ENCODE peak calls at places on chromosomes 5 and 9, in four cellular contexts. S, M, Q and J are unnamed samples.

GRCh38 chr9:13264788-13265187 is 14.7 kb downstream of the MPDZ start:
- DNase-seq in Q (no peak), S (no peak), M (no peak), J (no peak)

GRCh38 chr5:5643481-5643880 is 221.0 kb downstream of the ICE1 start:
- DNase-seq in S (no peak), M (no peak), Q (no peak), J (no peak)

GRCh38 chr5:177427919-177428573 is 1.6 kb downstream of the GRK6 start:
- DNase-seq in M (no peak), S (no peak), Q (no peak), J (no peak)

GRCh38 chr5:150487199-150488061 is 20.5 kb upstream of the NDST1 start:
- DNase-seq in S (peak), M (no peak), Q (peak), J (no peak)

GRCh38 chr5:84343171-84343570 is 41.5 kb downstream of the EDIL3 start:
- DNase-seq in S (no peak), M (no peak), Q (no peak), J (no peak)

GRCh38 chr5:38316544-38317224 is 58.3 kb downstream of the EGFLAM start:
- DNase-seq in S (peak), Q (peak), M (peak), J (no peak)

GRCh38 chr9:93266521-93267001 is 82.6 kb downstream of the WNK2 start:
- DNase-seq in M (peak), S (no peak), Q (no peak), J (no peak)

GRCh38 chr5:180099733-180100611 is 28.4 kb upstream of the RNF130 start:
- DNase-seq in S (no peak), Q (no peak), M (no peak), J (no peak)

GRCh38 chr5:219492-219891 is 1.4 kb downstream of the SDHA start:
- DNase-seq in Q (peak), S (no peak), M (no peak), J (no peak)

GRCh38 chr5:40879163-40879942 is 29.9 kb upstream of the C7 start:
- DNase-seq in M (no peak), Q (peak), S (no peak), J (no peak)

GRCh38 chr5:95617057-95617456 is 2.8 kb upstream of the GPR150 start:
- DNase-seq in S (no peak), M (no peak), Q (peak), J (no peak)

GRCh38 chr9:100473271-100474081 is 527 bp downstream of the TMEFF1 start:
- DNase-seq in S (no peak), M (peak), Q (peak), J (no peak)

GRCh38 chr5:72622152-72622760 is 115.0 kb upstream of the ZNF366 start:
- DNase-seq in M (no peak), Q (no peak), S (no peak), J (no peak)

GRCh38 chr5:87729786-87730185 is 317.1 kb upstream of the CCNH start:
- DNase-seq in Q (no peak), S (no peak), M (no peak), J (no peak)

GRCh38 chr9:126450537-126451205 is 124.0 kb downstream of the MVB12B start:
- DNase-seq in Q (no peak), S (no peak), M (no peak), J (no peak)

GRCh38 chr5:105630803-105631202 is 2039.9 kb downstream of the EFNA5 start:
- DNase-seq in M (no peak), Q (no peak), S (no peak), J (no peak)

GRCh38 chr9:125246261-125246667 is 5.1 kb upstream of the HSPA5 start:
- DNase-seq in M (no peak), S (no peak), Q (no peak), J (no peak)

GRCh38 chr5:116084231-116084630 is 594 bp upstream of the COMMD10 start:
- DNase-seq in Q (peak), S (peak), M (peak), J (no peak)

GRCh38 chr5:39578887-39579497 is 154.2 kb upstream of the DAB2 start:
- DNase-seq in S (no peak), M (no peak), Q (peak), J (no peak)

GRCh38 chr9:36988848-36989247 is 45.2 kb downstream of the PAX5 start:
- DNase-seq in Q (no peak), M (no peak), S (no peak), J (no peak)

GRCh38 chr9:31753756-31754155 is 630.7 kb upstream of the ACO1 start:
- DNase-seq in M (no peak), Q (no peak), S (no peak), J (no peak)

GRCh38 chr5:103973669-103974068 is 411.1 kb upstream of the NUDT12 start:
- DNase-seq in Q (no peak), M (no peak), S (no peak), J (no peak)

GRCh38 chr9:19113964-19114679 is 11.4 kb upstream of the HAUS6 start:
- DNase-seq in Q (no peak), S (no peak), M (no peak), J (no peak)
- H3K27ac ChIP-seq in Q (no peak), S (no peak), M (peak), J (no peak)

GRCh38 chr5:27241564-27242257 is 203.3 kb upstream of the CDH9 start:
- DNase-seq in M (no peak), Q (peak), S (no peak), J (no peak)

GRCh38 chr5:27240791-27241190 is 202.4 kb upstream of the CDH9 start:
- DNase-seq in Q (no peak), S (no peak), M (no peak), J (no peak)

GRCh38 chr5:27242258-27242626 is 203.9 kb upstream of the CDH9 start:
- DNase-seq in S (no peak), M (no peak), Q (no peak), J (no peak)
- TF ChIP-seq CTCF in S (no peak), M (no peak), Q (no peak), J (no peak)

GRCh38 chr5:117881426-117882230 is 1106.7 kb downstream of the DTWD2 start:
- DNase-seq in M (no peak), S (no peak), Q (no peak), J (no peak)
- H3K27ac ChIP-seq in M (no peak), S (no peak), Q (no peak), J (no peak)

DNA sequence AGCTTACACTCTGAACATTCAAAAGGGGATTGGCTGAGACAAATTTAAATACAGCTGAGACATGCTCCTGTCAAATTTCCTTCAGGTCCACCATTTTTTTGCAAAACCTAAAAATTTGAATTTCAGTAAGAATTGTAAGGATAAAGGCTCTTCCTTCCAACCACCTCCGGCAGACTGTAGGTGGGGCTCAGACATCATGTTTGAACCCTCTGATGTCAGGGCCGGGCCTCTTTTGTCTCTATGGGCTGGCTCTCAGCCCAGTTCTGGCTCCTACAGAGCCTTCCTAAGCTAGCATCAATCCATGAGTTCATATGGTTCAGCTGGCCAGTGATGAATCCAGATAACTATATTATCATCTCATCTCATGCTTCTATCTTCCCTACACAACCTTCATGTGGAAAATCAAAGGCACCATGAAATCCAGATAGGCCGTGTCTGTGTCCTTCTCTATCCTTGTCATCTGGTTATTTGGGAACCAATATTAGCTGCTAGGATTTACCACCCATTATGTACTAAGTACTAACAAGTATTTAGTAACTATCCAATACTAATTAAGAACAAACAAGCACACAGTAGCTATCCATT is 44.2 kb downstream of the NIPSNAP3B start:
- DNase-seq in S (no peak), Q (peak), M (no peak), J (no peak)
- TF ChIP-seq CTCF in S (no peak), Q (peak), M (no peak), J (no peak)

GRCh38 chr5:68420476-68421344 is 205.2 kb downstream of the PIK3R1 start:
- DNase-seq in S (peak), Q (no peak), M (peak), J (no peak)

GRCh38 chr5:68419637-68420452 is 204.3 kb downstream of the PIK3R1 start:
- DNase-seq in Q (no peak), M (no peak), S (peak), J (no peak)

GRCh38 chr5:68423154-68423811 is 207.7 kb downstream of the PIK3R1 start:
- DNase-seq in S (no peak), M (no peak), Q (no peak), J (no peak)

GRCh38 chr5:68419101-68419636 is 203.6 kb downstream of the PIK3R1 start:
- DNase-seq in S (no peak), M (no peak), Q (no peak), J (no peak)

GRCh38 chr5:68421667-68422220 is 206.2 kb downstream of the PIK3R1 start:
- DNase-seq in M (no peak), S (no peak), Q (no peak), J (no peak)
- H3K27ac ChIP-seq in M (no peak), S (no peak), Q (no peak), J (no peak)

DNA sequence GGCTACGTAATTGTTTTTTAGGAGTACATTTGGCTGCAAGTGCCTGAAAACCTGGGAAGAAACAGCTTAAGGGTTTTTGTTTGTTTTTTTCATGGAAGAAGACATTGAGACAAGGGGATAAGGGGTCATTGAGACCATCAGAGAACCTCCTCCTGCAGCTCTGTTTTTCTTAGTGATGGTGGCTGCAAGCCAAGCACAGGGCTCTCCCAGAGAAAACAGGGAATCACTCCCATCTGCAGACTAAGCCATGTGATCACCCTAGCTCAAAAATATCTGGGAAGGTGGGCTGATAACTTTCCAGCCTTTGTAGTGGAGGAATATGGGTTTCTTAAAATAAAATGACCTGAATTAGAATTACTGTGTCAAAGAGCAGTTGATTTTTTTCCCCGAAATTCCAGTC is 25.1 kb downstream of the PALM2AKAP2 start:
- DNase-seq in Q (no peak), S (peak), M (no peak), J (no peak)
- TF ChIP-seq CTCF in Q (no peak), S (no peak), M (no peak), J (no peak)

GRCh38 chr5:82354543-82354942 is 76.4 kb upstream of the RPS23 start:
- DNase-seq in Q (no peak), M (no peak), S (no peak), J (no peak)

GRCh38 chr5:82351754-82352145 is 73.6 kb upstream of the RPS23 start:
- DNase-seq in Q (peak), M (no peak), S (no peak), J (no peak)

GRCh38 chr5:82349651-82350050 is 71.5 kb upstream of the RPS23 start:
- DNase-seq in M (peak), S (no peak), Q (no peak), J (peak)

GRCh38 chr5:82353522-82353921 is 75.4 kb upstream of the RPS23 start:
- DNase-seq in Q (no peak), M (no peak), S (no peak), J (no peak)

DNA sequence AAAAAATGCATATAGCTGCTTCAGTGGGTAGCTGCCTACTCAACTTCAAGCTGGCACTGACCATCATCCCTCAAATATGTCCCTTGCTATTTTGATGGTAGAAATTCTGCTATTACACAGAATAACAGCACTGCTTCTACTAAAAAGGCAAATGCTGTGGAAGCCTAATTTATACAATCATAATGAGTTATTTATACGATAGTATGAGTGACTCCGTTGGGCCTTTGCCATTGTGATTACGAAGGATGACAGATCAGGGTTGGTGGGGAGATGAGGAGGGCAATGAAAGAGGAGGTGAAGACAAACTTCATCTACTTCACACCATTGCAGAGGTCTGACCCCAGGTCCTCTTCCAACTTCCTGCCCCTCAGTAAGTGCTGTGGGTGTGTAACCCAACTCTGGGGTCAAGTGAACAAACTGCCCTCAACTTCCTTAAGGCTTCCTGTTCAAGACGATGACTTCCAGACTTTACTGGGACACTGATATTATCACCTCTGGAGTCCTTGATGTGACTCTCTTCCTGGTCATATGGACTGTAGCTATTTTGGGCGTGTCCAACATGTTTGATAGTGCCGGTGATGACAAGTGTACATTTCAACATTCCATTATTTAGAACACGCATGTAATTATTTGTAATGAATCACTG is 74.1 kb upstream of the RPS23 start:
- DNase-seq in S (no peak), Q (peak), M (peak), J (no peak)
- H3K27ac ChIP-seq in S (peak), Q (no peak), M (peak), J (peak)